ENCODE peak calls at places on chromosomes 7 and 10, in five cellular contexts. Z is A549, A is neural progenitor cell, X is kidney, S is astrocyte. H is an unnamed sample.

GRCh38 chr10:77857272-77857671 is 69.3 kb downstream of the DLG5 start:
- DNase-seq in Z (no peak), A (no peak), X (no peak), S (no peak), H (no peak)

GRCh38 chr10:103584216-103585010 is 90.9 kb downstream of the NEURL1 start:
- DNase-seq in Z (no peak), A (no peak), X (no peak), S (no peak), H (peak)

GRCh38 chr10:127570036-127570435 is 20.9 kb downstream of the NPS start:
- DNase-seq in Z (no peak), A (no peak), X (no peak), S (no peak), H (no peak)

GRCh38 chr7:122304604-122304975 is at the start of gene FEZF1:
- DNase-seq in Z (no peak), A (peak), X (no peak), S (no peak), H (no peak)

GRCh38 chr7:112877671-112878460 is 87.7 kb upstream of the TMEM168 start:
- DNase-seq in Z (no peak), A (no peak), X (no peak), S (no peak), H (no peak)

GRCh38 chr7:158926348-158926747 is 70.0 kb downstream of the DYNC2I1 start:
- DNase-seq in Z (no peak), A (no peak), X (no peak), S (no peak), H (no peak)

GRCh38 chr7:137970263-137970975 is 31.5 kb downstream of the CREB3L2 start:
- DNase-seq in Z (peak), A (no peak), X (peak), S (peak), H (no peak)

GRCh38 chr10:6493521-6494451 is 86.3 kb downstream of the PRKCQ start:
- DNase-seq in Z (no peak), A (no peak), X (no peak), S (peak), H (no peak)

GRCh38 chr7:143390773-143391114 is 9.6 kb downstream of the ZYX start:
- DNase-seq in Z (no peak), A (no peak), X (peak), S (no peak), H (no peak)

DNA sequence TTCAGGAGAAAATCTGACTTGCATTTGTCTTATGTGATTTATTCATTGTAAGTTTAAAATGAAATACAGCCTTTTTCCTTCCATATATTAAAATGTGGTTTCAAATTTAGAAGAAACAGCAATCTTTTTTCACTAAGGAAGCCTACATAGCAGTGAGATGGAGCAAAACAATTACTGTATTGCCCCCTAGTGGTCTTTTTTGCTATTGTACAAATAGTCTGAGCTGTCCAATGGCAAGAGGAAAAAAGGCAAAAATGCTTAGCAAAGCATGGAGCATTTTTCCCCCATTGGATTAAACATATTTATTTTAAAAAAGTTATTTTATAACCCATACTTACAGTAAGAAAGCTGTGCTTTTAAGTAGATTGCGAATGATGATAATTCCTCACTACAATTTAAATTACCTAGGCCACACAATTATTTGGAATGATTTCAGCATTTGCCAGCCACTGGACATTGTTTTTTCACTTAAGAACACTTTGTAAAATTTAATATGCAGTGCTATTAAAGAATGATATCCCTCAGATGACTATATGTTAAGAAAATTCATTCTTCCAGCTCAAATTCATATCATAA is 119.5 kb downstream of the CPED1 start:
- DNase-seq in Z (peak), A (peak), X (no peak), S (peak), H (peak)
- TF ChIP-seq CTCF in Z (peak), A (peak), X (peak), S (peak), H (peak)

DNA sequence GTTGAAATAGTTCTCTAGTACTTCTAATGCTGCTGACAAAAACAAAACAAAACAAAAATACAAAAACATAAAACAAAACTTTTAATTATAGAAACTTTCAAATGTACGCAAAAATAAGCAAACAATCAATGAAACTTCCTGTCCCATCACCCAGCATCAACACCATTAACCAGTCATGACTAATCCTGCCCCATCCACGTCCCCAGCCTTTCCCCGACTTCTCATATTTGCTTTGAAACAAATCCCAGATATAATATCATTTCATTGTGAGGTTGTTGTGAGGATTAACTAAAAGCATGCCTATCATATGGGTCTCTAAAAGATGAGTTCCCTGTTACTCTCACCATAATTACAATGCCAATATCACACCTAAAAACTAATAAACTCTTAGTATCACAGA is 55.7 kb downstream of the CSTF2T start:
- DNase-seq in Z (no peak), A (no peak), X (no peak), S (no peak), H (no peak)
- TF ChIP-seq CTCF in Z (no peak), A (no peak), X (no peak), S (no peak), H (no peak)

GRCh38 chr10:98296514-98296913 is 28.5 kb upstream of the LOXL4 start:
- DNase-seq in Z (no peak), A (peak), X (no peak), S (no peak), H (no peak)
- TF ChIP-seq CTCF in Z (no peak), A (peak), X (no peak), S (no peak), H (no peak)

GRCh38 chr10:95907454-95908253 is at the start of gene CC2D2B:
- DNase-seq in Z (peak), A (peak), X (peak), S (peak), H (peak)

GRCh38 chr10:95909591-95909990 is 1.8 kb downstream of the CC2D2B start:
- DNase-seq in Z (no peak), A (no peak), X (no peak), S (no peak), H (no peak)

GRCh38 chr10:95908450-95908849 is 675 bp downstream of the CC2D2B start:
- DNase-seq in Z (no peak), A (no peak), X (no peak), S (no peak), H (no peak)

GRCh38 chr10:95906675-95907453 is 911 bp upstream of the CC2D2B start:
- DNase-seq in Z (peak), A (peak), X (no peak), S (peak), H (peak)
- TF ChIP-seq CTCF in Z (no peak), A (no peak), X (peak), S (peak), H (no peak)

DNA sequence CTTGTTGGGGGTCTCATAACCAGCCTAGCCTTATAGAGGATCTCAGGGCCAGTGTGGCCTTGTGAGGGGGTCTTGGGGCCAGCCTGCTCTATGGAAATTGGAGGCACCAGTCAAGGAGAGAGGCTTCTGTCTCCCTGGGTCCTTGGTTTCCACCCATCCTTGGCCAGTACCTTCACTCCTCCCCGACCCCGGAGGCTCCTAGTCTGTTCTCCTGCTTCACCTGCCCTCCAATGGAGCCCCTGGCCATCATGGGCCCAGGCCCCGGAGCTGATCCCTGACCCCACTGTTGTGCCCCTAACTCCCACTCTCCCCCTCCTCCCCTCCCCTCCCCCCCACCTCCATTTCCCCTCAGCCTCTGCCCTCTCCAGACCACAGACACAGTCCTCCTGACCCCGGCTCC is 29.7 kb downstream of the RASGEF1A start:
- DNase-seq in Z (no peak), A (no peak), X (peak), S (no peak), H (no peak)
- TF ChIP-seq CTCF in Z (no peak), A (no peak), X (no peak), S (no peak), H (no peak)

GRCh38 chr7:151233111-151233701 is 923 bp downstream of the CHPF2 start:
- DNase-seq in Z (peak), A (no peak), X (peak), S (peak), H (peak)

GRCh38 chr7:151233804-151234203 is 1.5 kb downstream of the CHPF2 start:
- DNase-seq in Z (no peak), A (no peak), X (no peak), S (no peak), H (peak)

GRCh38 chr7:151232272-151233110 is at the start of gene CHPF2:
- DNase-seq in Z (peak), A (peak), X (peak), S (peak), H (peak)

GRCh38 chr7:151231080-151231479 is 1.2 kb upstream of the CHPF2 start:
- DNase-seq in Z (no peak), A (no peak), X (no peak), S (no peak), H (no peak)

DNA sequence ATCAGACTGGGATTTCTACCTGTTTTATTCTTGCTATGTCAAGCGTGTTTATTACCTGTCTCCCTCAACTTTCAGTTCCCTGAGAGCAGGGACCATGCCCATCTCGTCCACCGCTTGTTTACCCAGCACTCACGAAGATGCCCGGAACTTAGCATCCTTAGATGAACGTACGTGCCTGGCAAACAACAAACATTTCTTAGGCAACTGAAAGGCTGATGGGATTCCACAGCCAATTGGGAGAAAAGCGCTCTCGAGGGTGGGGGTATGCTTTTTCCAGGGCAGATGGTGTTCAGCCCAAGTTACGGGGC is 365 bp upstream of the CHPF2 start:
- DNase-seq in Z (no peak), A (no peak), X (no peak), S (no peak), H (peak)
- TF ChIP-seq CTCF in Z (no peak), A (no peak), X (no peak), S (no peak), H (no peak)

GRCh38 chr7:65037740-65038678 is 31.5 kb upstream of the ERV3-1 start:
- DNase-seq in Z (peak), A (peak), X (peak), S (peak), H (peak)
- TF ChIP-seq CTCF in Z (no peak), A (peak), X (no peak), S (no peak), H (no peak)

GRCh38 chr7:4449263-4449662 is 232.8 kb upstream of the FOXK1 start:
- DNase-seq in Z (no peak), A (no peak), X (no peak), S (no peak), H (no peak)

GRCh38 chr7:4445777-4446176 is 236.3 kb upstream of the FOXK1 start:
- DNase-seq in Z (no peak), A (no peak), X (no peak), S (no peak), H (no peak)

DNA sequence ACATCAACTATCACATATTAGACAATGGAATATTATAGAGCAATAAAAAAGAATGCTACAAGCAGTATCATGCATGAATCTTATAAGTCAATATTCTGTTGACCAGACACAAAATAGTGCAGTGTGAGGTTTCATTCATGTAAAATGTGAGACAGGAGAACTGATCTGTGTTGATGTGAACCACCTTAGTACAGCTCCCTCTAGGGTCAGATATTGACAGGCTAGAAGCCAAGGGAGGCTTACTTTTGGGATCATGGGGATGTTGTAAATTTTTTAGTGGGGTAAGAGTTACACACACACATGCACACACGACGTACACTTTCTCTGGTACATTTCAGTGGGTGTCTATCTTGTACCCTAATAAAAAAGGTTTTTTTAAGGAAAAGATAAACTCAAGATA is 231.6 kb upstream of the FOXK1 start:
- DNase-seq in Z (no peak), A (no peak), X (no peak), S (no peak), H (no peak)
- TF ChIP-seq CTCF in Z (no peak), A (no peak), X (no peak), S (no peak), H (no peak)

GRCh38 chr7:127874049-127874636 is 157.1 kb downstream of the LRRC4 start:
- DNase-seq in Z (no peak), A (no peak), X (no peak), S (no peak), H (peak)

GRCh38 chr7:127871226-127871625 is 160.0 kb downstream of the LRRC4 start:
- DNase-seq in Z (no peak), A (no peak), X (no peak), S (no peak), H (no peak)

GRCh38 chr7:127870231-127870907 is 160.9 kb downstream of the LRRC4 start:
- DNase-seq in Z (no peak), A (no peak), X (no peak), S (no peak), H (no peak)

GRCh38 chr7:127873151-127873550 is 158.1 kb downstream of the LRRC4 start:
- DNase-seq in Z (no peak), A (no peak), X (no peak), S (no peak), H (no peak)

GRCh38 chr7:127872122-127872521 is 159.1 kb downstream of the LRRC4 start:
- DNase-seq in Z (no peak), A (no peak), X (no peak), S (no peak), H (peak)
- TF ChIP-seq CTCF in Z (no peak), A (no peak), X (no peak), S (no peak), H (no peak)

H was measured in GM20000.